ENCODE peak calls at places on chromosomes 2 and 18, in ten cellular contexts. S is anterior cingulate cortex; M is activated naive CD4-positive, alpha-beta T cell treated with anti-CD3 and anti-CD28 coated beads for 36 hours; I is nephron progenitor cell; T is NCI-H226; N is H54; B is amniotic epithelial cell; H is hepatocyte; R is MV-4-11; W is KBM-7. E is an unnamed sample.

GRCh38 chr2:166411473-166412230 is 35.9 kb upstream of the SCN9A start:
- DNase-seq in S (no peak), M (no peak), I (no peak), T (peak; percentile 96), N (no peak), B (peak; percentile 83), H (no peak), R (no peak), W (no peak), E (no peak)

GRCh38 chr18:48539406-48540328 is 836 bp downstream of the CTIF start:
- DNase-seq in S (peak; percentile 69), M (peak; percentile 37), I (peak; percentile 58), T (peak; percentile 20), N (no peak), B (peak; percentile 57), H (peak; percentile 76), R (no peak), W (peak; percentile 49), E (peak; percentile 48)

GRCh38 chr2:99480390-99480789 is 9.4 kb downstream of the REV1 start:
- DNase-seq in S (no peak), M (no peak), I (no peak), T (peak; percentile 58), N (no peak), B (peak; percentile 39), H (peak; percentile 15), R (no peak), W (no peak), E (no peak)

GRCh38 chr2:159617651-159618050 is 1.3 kb upstream of the BAZ2B start:
- DNase-seq in S (no peak), M (no peak), I (no peak), T (no peak), N (no peak), B (no peak), H (peak; percentile 30), R (peak; percentile 65), W (no peak), E (no peak)

GRCh38 chr2:161303535-161304050 is 4.6 kb upstream of the PSMD14 start:
- DNase-seq in S (no peak), M (no peak), I (no peak), T (no peak), N (no peak), B (no peak), H (no peak), R (no peak), W (no peak), E (no peak)

GRCh38 chr2:112601754-112602153 is 17.3 kb downstream of the CHCHD5 start:
- DNase-seq in S (no peak), M (no peak), I (no peak), T (no peak), N (no peak), B (no peak), H (no peak), R (no peak), W (no peak), E (no peak)

GRCh38 chr2:226619707-226620106 is 179.9 kb downstream of the IRS1 start:
- DNase-seq in S (no peak), M (no peak), I (no peak), T (no peak), N (no peak), B (no peak), H (no peak), R (no peak), W (no peak), E (no peak)

GRCh38 chr2:86750240-86750839 is 30.2 kb downstream of the RMND5A start:
- DNase-seq in S (no peak), M (no peak), I (no peak), T (no peak), N (no peak), B (peak; percentile 37), H (no peak), R (no peak), W (no peak), E (no peak)

GRCh38 chr2:223197046-223197445 is 145.1 kb downstream of the KCNE4 start:
- DNase-seq in S (no peak), M (no peak), I (no peak), T (no peak), N (no peak), B (peak; percentile 64), H (no peak), R (no peak), W (no peak), E (no peak)

GRCh38 chr2:23386422-23387220 is 1.6 kb downstream of the KLHL29 start:
- DNase-seq in S (no peak), M (no peak), I (peak; percentile 67), T (no peak), N (no peak), B (no peak), H (peak; percentile 43), R (no peak), W (no peak), E (no peak)

GRCh38 chr2:180523629-180524340 is 456.6 kb upstream of the UBE2E3 start:
- DNase-seq in S (no peak), M (no peak), I (no peak), T (peak; percentile 42), N (peak; percentile 13), B (peak; percentile 76), H (no peak), R (peak; percentile 49), W (no peak), E (no peak)

GRCh38 chr18:12885500-12885899 is 1.5 kb upstream of the PTPN2 start:
- DNase-seq in S (no peak), M (no peak), I (no peak), T (no peak), N (no peak), B (no peak), H (no peak), R (no peak), W (no peak), E (no peak)

GRCh38 chr2:162067596-162067995 is 6.4 kb downstream of the DPP4 start:
- DNase-seq in S (no peak), M (no peak), I (no peak), T (no peak), N (no peak), B (no peak), H (no peak), R (no peak), W (no peak), E (no peak)

GRCh38 chr2:97718051-97718882 is 4.9 kb downstream of the ZAP70 start:
- DNase-seq in S (no peak), M (peak; percentile 84), I (no peak), T (no peak), N (no peak), B (no peak), H (no peak), R (peak; percentile 43), W (peak; percentile 43), E (no peak)

GRCh38 chr2:24273598-24273997 is 86.7 kb downstream of the ITSN2 start:
- DNase-seq in S (no peak), M (no peak), I (no peak), T (no peak), N (no peak), B (no peak), H (no peak), R (no peak), W (no peak), E (no peak)

GRCh38 chr18:5582849-5583667 is 39.3 kb upstream of the EPB41L3 start:
- DNase-seq in S (no peak), M (no peak), I (peak; percentile 30), T (no peak), N (peak; percentile 22), B (no peak), H (no peak), R (peak; percentile 75), W (no peak), E (no peak)

GRCh38 chr2:120624056-120624737 is 111.5 kb upstream of the GLI2 start:
- DNase-seq in S (no peak), M (no peak), I (no peak), T (no peak), N (no peak), B (no peak), H (no peak), R (no peak), W (no peak), E (no peak)

GRCh38 chr2:191677091-191677645 is 768 bp upstream of the NABP1 start:
- DNase-seq in S (no peak), M (peak; percentile 73), I (no peak), T (peak; percentile 77), N (no peak), B (peak; percentile 94), H (peak; percentile 77), R (peak; percentile 59), W (peak; percentile 67), E (peak; percentile 46)

GRCh38 chr2:170771049-170771937 is 1.1 kb downstream of the ERICH2 start:
- DNase-seq in S (peak; percentile 54), M (peak; percentile 48), I (no peak), T (peak; percentile 25), N (peak; percentile 38), B (peak; percentile 17), H (no peak), R (no peak), W (peak; percentile 43), E (no peak)

GRCh38 chr2:3470856-3471737 is 48.2 kb downstream of the ADI1 start:
- DNase-seq in S (no peak), M (no peak), I (no peak), T (no peak), N (no peak), B (no peak), H (no peak), R (no peak), W (no peak), E (no peak)

E was measured in ureter.